ENCODE peak calls at places on chromosomes 13 and 19, in four cellular contexts. One of them, this sample, is unnamed. For H3K36me3, the result is how much of the 10 kb centered on the place peaks cover.

GRCh38 chr13:41458187-41458938 is 1.0 kb downstream of the RGCC start:
- DNase-seq in PC-9: no peak
- DNase-seq in PC-3: peak
- DNase-seq in tibial artery: no peak
- DNase-seq in this sample: no peak

GRCh38 chr13:74306496-74306895 is 172.3 kb upstream of the KLF12 start:
- DNase-seq in tibial artery: no peak
- DNase-seq in PC-9: no peak
- DNase-seq in PC-3: peak
- DNase-seq in this sample: no peak

GRCh38 chr19:19146000-19146608 is 7.8 kb upstream of the TMEM161A start:
- DNase-seq in PC-3: peak
- DNase-seq in PC-9: peak
- DNase-seq in tibial artery: peak
- DNase-seq in this sample: peak

GRCh38 chr13:79451500-79451962 is 29.4 kb upstream of the NDFIP2 start:
- DNase-seq in PC-3: peak
- DNase-seq in PC-9: peak
- DNase-seq in tibial artery: no peak
- DNase-seq in this sample: peak

GRCh38 chr13:98839826-98840769 is 87.6 kb upstream of the SLC15A1 start:
- DNase-seq in PC-9: peak
- DNase-seq in tibial artery: peak
- DNase-seq in PC-3: peak
- DNase-seq in this sample: peak

GRCh38 chr13:111005808-111006494 is 91.1 kb upstream of the ANKRD10 start:
- DNase-seq in PC-3: no peak
- DNase-seq in tibial artery: peak
- DNase-seq in PC-9: no peak
- DNase-seq in this sample: no peak

GRCh38 chr19:37572203-37572602 is 22.4 kb downstream of the ZNF571 start:
- DNase-seq in tibial artery: no peak
- DNase-seq in PC-9: no peak
- DNase-seq in PC-3: no peak
- DNase-seq in this sample: no peak

GRCh38 chr13:37127706-37128241 is 22.3 kb upstream of the CSNK1A1L start:
- DNase-seq in PC-9: no peak
- DNase-seq in tibial artery: peak
- DNase-seq in PC-3: peak
- DNase-seq in this sample: no peak

GRCh38 chr19:10122066-10122465 is 2.4 kb upstream of the EIF3G start:
- DNase-seq in tibial artery: peak
- DNase-seq in PC-9: no peak
- DNase-seq in PC-3: peak
- DNase-seq in this sample: no peak

GRCh38 chr13:96223231-96223630 is 133.3 kb downstream of the HS6ST3 start:
- DNase-seq in tibial artery: no peak
- DNase-seq in PC-3: no peak
- DNase-seq in PC-9: no peak
- DNase-seq in this sample: no peak

GRCh38 chr13:74027161-74027779 is 106.9 kb downstream of the KLF12 start:
- DNase-seq in PC-3: no peak
- DNase-seq in tibial artery: no peak
- DNase-seq in PC-9: no peak
- DNase-seq in this sample: no peak

GRCh38 chr19:28235606-28236125 is 977.3 kb downstream of the UQCRFS1 start:
- DNase-seq in tibial artery: no peak
- DNase-seq in PC-9: no peak
- DNase-seq in PC-3: no peak
- DNase-seq in this sample: no peak

GRCh38 chr19:7734220-7735203 is 2.6 kb upstream of the CLEC4G start:
- DNase-seq in PC-9: no peak
- DNase-seq in tibial artery: no peak
- DNase-seq in PC-3: no peak
- DNase-seq in this sample: no peak

GRCh38 chr13:100100115-100100879 is 11.4 kb downstream of the PCCA start:
- DNase-seq in PC-3: peak
- DNase-seq in tibial artery: no peak
- DNase-seq in PC-9: no peak
- DNase-seq in this sample: no peak

GRCh38 chr13:33348366-33348765 is 62.8 kb upstream of the STARD13 start:
- DNase-seq in PC-3: peak
- DNase-seq in PC-9: no peak
- DNase-seq in tibial artery: no peak
- DNase-seq in this sample: no peak

GRCh38 chr13:25170554-25171107 is 1.5 kb downstream of the AMER2 start:
- DNase-seq in tibial artery: no peak
- DNase-seq in PC-9: no peak
- DNase-seq in PC-3: no peak
- DNase-seq in this sample: no peak

GRCh38 chr19:56015756-56016155 is 29.2 kb downstream of the NLRP5 start:
- DNase-seq in tibial artery: no peak
- DNase-seq in PC-3: peak
- DNase-seq in PC-9: no peak
- DNase-seq in this sample: no peak

GRCh38 chr13:99970761-99971575 is 599 bp downstream of the ZIC5 start:
- DNase-seq in PC-9: no peak
- DNase-seq in PC-3: no peak
- DNase-seq in tibial artery: no peak
- DNase-seq in this sample: no peak

GRCh38 chr19:8403820-8404109 is 9.3 kb upstream of the MARCHF2 start:
- DNase-seq in PC-9: no peak
- DNase-seq in PC-3: no peak
- DNase-seq in tibial artery: no peak
- DNase-seq in this sample: no peak

GRCh38 chr19:40610396-40611064 is 9.4 kb downstream of the LTBP4 start:
- DNase-seq in PC-9: no peak
- DNase-seq in PC-3: no peak
- DNase-seq in tibial artery: peak
- DNase-seq in this sample: no peak

GRCh38 chr13:99357920-99358319 is 50.7 kb upstream of the GPR183 start:
- DNase-seq in PC-3: no peak
- DNase-seq in PC-9: no peak
- DNase-seq in tibial artery: no peak
- DNase-seq in this sample: no peak

GRCh38 chr13:45102136-45102802 is 18.0 kb upstream of the GTF2F2 start:
- DNase-seq in tibial artery: no peak
- DNase-seq in PC-9: no peak
- DNase-seq in PC-3: no peak
- DNase-seq in this sample: no peak

GRCh38 chr19:51002542-51003311 is 1.3 kb upstream of the KLK8 start:
- DNase-seq in PC-3: peak
- DNase-seq in PC-9: peak
- DNase-seq in tibial artery: no peak
- DNase-seq in this sample: no peak

GRCh38 chr13:25186187-25186586 is 14.1 kb upstream of the AMER2 start:
- DNase-seq in PC-3: no peak
- DNase-seq in PC-9: no peak
- DNase-seq in tibial artery: no peak
- DNase-seq in this sample: no peak

GRCh38 chr19:15188851-15189250 is 11.9 kb downstream of the NOTCH3 start:
- DNase-seq in tibial artery: no peak
- DNase-seq in PC-3: no peak
- DNase-seq in PC-9: no peak
- DNase-seq in this sample: no peak

GRCh38 chr19:15194938-15195337 is 5.9 kb downstream of the NOTCH3 start:
- DNase-seq in PC-9: no peak
- DNase-seq in PC-3: no peak
- DNase-seq in tibial artery: peak
- DNase-seq in this sample: no peak

GRCh38 chr19:15191514-15191913 is 9.3 kb downstream of the NOTCH3 start:
- DNase-seq in tibial artery: no peak
- DNase-seq in PC-9: no peak
- DNase-seq in PC-3: no peak
- DNase-seq in this sample: no peak

GRCh38 chr19:15195381-15195964 is 5.3 kb downstream of the NOTCH3 start:
- DNase-seq in PC-3: peak
- DNase-seq in tibial artery: peak
- DNase-seq in PC-9: peak
- DNase-seq in this sample: no peak

DNA sequence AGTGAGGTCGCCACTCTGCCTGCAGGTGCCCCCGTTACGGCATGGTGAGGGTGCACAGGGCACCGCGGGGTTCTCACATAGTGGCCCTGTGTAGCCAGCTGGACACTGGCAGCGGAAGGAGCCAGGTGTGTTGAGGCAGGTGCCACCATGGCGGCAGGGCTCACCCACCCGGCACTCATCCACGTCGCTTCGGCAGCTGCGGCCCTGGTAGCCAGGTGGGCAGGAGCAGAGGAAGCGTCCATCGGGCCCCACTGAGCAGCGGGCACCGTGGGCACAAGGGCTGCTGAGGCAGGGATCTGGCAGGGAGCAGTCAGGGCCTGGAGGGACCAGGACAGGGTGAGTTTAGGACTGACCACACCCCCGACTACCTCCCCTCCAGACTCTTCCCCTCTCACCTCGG is 8.8 kb downstream of the NOTCH3 start:
- DNase-seq in PC-3: no peak
- DNase-seq in PC-9: no peak
- DNase-seq in tibial artery: no peak
- DNase-seq in this sample: no peak
- H3K36me3 ChIP-seq in PC-3: under half
- H3K36me3 ChIP-seq in PC-9: half or more
- H3K36me3 ChIP-seq in tibial artery: half or more
- H3K36me3 ChIP-seq in this sample: under half

DNA sequence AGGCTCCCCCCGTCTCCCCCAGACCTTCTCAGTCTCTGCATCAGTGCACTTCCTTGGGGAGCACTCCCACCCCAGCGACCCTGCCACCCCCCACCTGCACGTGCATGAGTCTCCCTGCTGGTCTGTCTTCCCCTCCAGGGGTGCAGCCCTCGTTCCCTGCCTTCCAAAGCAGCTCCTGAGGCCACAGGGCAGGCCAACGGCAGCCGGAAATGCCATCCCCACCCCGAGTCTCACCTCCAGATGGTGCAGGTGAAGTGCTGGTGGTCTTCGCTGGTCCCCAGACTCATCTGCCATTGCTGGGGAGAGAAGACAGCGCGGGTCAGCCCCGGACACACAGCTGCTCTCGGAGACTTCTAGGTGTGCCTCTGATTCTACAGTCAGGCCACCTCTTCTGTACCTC is 5.5 kb downstream of the MYDGF start:
- DNase-seq in PC-3: no peak
- DNase-seq in tibial artery: no peak
- DNase-seq in PC-9: no peak
- DNase-seq in this sample: no peak
- H3K36me3 ChIP-seq in PC-3: half or more
- H3K36me3 ChIP-seq in tibial artery: half or more
- H3K36me3 ChIP-seq in PC-9: under half
- H3K36me3 ChIP-seq in this sample: under half

GRCh38 chr19:2245273-2245672 is 3.9 kb upstream of the AMH start:
- DNase-seq in PC-3: no peak
- DNase-seq in PC-9: no peak
- DNase-seq in tibial artery: no peak
- DNase-seq in this sample: no peak

GRCh38 chr19:2243274-2244121 is 5.6 kb upstream of the AMH start:
- DNase-seq in PC-9: no peak
- DNase-seq in PC-3: no peak
- DNase-seq in tibial artery: no peak
- DNase-seq in this sample: no peak

GRCh38 chr19:2244122-2244411 is 5.1 kb upstream of the AMH start:
- DNase-seq in PC-9: no peak
- DNase-seq in PC-3: no peak
- DNase-seq in tibial artery: no peak
- DNase-seq in this sample: no peak

GRCh38 chr19:2246014-2246620 is 3.0 kb upstream of the AMH start:
- DNase-seq in PC-9: no peak
- DNase-seq in tibial artery: no peak
- DNase-seq in PC-3: no peak
- DNase-seq in this sample: no peak

GRCh38 chr19:2244486-2244885 is 4.6 kb upstream of the AMH start:
- DNase-seq in PC-3: no peak
- DNase-seq in tibial artery: no peak
- DNase-seq in PC-9: no peak
- DNase-seq in this sample: no peak
- H3K36me3 ChIP-seq in PC-3: under half
- H3K36me3 ChIP-seq in tibial artery: half or more
- H3K36me3 ChIP-seq in PC-9: under half
- H3K36me3 ChIP-seq in this sample: under half

DNA sequence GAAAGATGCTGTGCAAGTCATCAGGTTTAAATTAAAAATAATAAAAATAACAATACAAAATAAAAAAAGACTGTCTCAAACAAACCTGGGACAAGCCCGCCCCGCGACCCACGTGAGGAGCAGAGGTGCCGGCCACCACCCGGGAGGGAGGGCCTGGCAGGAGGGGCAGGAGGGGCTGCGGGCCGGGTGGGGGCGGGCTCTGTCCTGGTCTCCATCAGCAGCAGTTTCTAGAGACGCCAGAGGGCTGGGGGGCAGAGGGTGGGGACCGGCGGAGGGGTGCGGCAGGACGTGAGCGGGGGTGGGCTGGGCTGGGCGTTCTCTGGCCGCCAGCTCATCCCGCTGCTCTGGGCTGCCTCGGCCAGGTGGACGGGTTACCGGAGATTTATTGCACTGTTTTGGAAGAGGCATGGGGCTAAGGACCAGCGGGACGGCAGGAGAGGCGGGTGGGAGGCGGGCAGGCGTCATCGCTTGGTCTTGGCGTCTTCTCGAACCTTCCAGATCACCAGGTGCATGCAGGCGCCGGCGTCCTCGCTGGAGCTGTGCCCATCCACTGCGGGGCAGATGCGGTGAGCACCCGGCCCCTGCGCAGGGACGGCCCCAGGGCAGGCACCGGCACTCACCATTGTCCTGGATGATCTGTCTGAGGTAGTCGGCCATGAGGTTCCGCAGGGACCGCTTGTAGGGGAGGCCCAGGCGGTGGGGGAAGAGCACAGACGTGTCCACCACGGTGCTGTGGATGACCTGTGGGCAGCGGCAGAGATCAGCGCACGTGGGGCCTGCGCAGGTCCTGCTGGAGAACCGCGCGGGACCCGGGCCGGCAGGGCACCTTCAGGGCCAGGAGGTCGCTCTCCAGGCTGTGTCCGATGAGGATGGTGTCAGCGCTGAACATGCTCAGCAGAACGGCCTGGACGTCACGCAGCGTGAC is 3.8 kb upstream of the ATP8B3 start:
- DNase-seq in tibial artery: no peak
- DNase-seq in PC-3: no peak
- DNase-seq in PC-9: no peak
- DNase-seq in this sample: no peak
- H3K36me3 ChIP-seq in tibial artery: half or more
- H3K36me3 ChIP-seq in PC-3: under half
- H3K36me3 ChIP-seq in PC-9: under half
- H3K36me3 ChIP-seq in this sample: under half

GRCh38 chr19:43727593-43727853 is 11.6 kb downstream of the IRGC start:
- DNase-seq in tibial artery: no peak
- DNase-seq in PC-9: no peak
- DNase-seq in PC-3: no peak
- DNase-seq in this sample: no peak

GRCh38 chr19:43726736-43727592 is 11.1 kb downstream of the IRGC start:
- DNase-seq in tibial artery: no peak
- DNase-seq in PC-9: no peak
- DNase-seq in PC-3: no peak
- DNase-seq in this sample: no peak

GRCh38 chr19:43731854-43732253 is 16.0 kb downstream of the IRGC start:
- DNase-seq in tibial artery: no peak
- DNase-seq in PC-3: no peak
- DNase-seq in PC-9: no peak
- DNase-seq in this sample: no peak

GRCh38 chr19:43735013-43735412 is 19.1 kb downstream of the IRGC start:
- DNase-seq in PC-9: no peak
- DNase-seq in PC-3: no peak
- DNase-seq in tibial artery: no peak
- DNase-seq in this sample: no peak

GRCh38 chr19:43731346-43731745 is 15.5 kb downstream of the IRGC start:
- DNase-seq in PC-9: no peak
- DNase-seq in PC-3: no peak
- DNase-seq in tibial artery: no peak
- DNase-seq in this sample: no peak
- H3K36me3 ChIP-seq in PC-9: under half
- H3K36me3 ChIP-seq in PC-3: under half
- H3K36me3 ChIP-seq in tibial artery: half or more
- H3K36me3 ChIP-seq in this sample: under half

This sample was measured in iPS DF 6.9.